ENCODE peak calls at places on chromosomes 6 and 20, in nine cellular contexts. W is stimulated activated CD4-positive, alpha-beta T cell treated with anti-CD3 and anti-CD28 coated beads, Interleukin-2, amount 100 ng/mL, for 24 hours; E is CD8-positive, alpha-beta T cell; Z is activated T-cell treated with anti-CD3 and anti-CD28 coated beads for 1 hour; R is sciatic nerve; O is WERI-Rb-1; M is Kasumi-1; C is CD14-positive monocyte; A is HEK293T. T is an unnamed sample.

GRCh38 chr20:38369387-38369786 is 23.1 kb downstream of the LBP start:
- DNase-seq in E (no peak), Z (no peak), A (peak), C (no peak), M (peak), O (no peak), W (no peak), R (no peak), T (peak)

GRCh38 chr6:167027308-167027707 is 28.1 kb downstream of the CEP43 start:
- DNase-seq in O (no peak), R (no peak), C (no peak), M (no peak), W (no peak), E (no peak), A (no peak), Z (no peak), T (no peak)

GRCh38 chr6:140500864-140501263 is 1126.4 kb upstream of the CITED2 start:
- DNase-seq in W (no peak), R (no peak), Z (no peak), E (no peak), O (no peak), A (no peak), M (no peak), C (no peak), T (no peak)

GRCh38 chr6:130836071-130836670 is 9.0 kb downstream of the SMLR1 start:
- DNase-seq in M (no peak), C (no peak), A (no peak), R (no peak), Z (no peak), O (no peak), E (no peak), W (no peak), T (no peak)

GRCh38 chr6:104506429-104506828 is 353.3 kb downstream of the HACE1 start:
- DNase-seq in M (no peak), Z (no peak), O (peak), W (no peak), E (no peak), A (no peak), C (no peak), R (no peak), T (no peak)

GRCh38 chr6:116022841-116023380 is 37.8 kb downstream of the FRK start:
- DNase-seq in R (no peak), C (no peak), O (no peak), E (no peak), W (no peak), M (no peak), Z (no peak), A (no peak), T (no peak)

GRCh38 chr20:5718896-5719595 is 31.2 kb upstream of the SHLD1 start:
- DNase-seq in Z (no peak), M (no peak), W (no peak), O (no peak), R (no peak), A (no peak), E (no peak), C (no peak), T (no peak)

GRCh38 chr6:30356519-30356918 is 11.6 kb downstream of the RPP21 start:
- DNase-seq in C (no peak), O (no peak), M (no peak), E (no peak), R (no peak), A (no peak), W (no peak), Z (no peak), T (no peak)

GRCh38 chr20:35387334-35387733 is 24.4 kb downstream of the UQCC1 start:
- DNase-seq in O (no peak), R (no peak), W (no peak), M (no peak), E (no peak), C (no peak), Z (no peak), A (no peak), T (peak)

GRCh38 chr6:157528931-157529653 is 148.1 kb downstream of the ZDHHC14 start:
- DNase-seq in W (no peak), M (no peak), O (no peak), E (no peak), C (no peak), A (no peak), R (peak), Z (no peak), T (peak)

T was measured in iris pigment epithelial cell.